ENCODE peak calls at places on chromosomes 1 and 21, in four cellular contexts. W is stimulated activated CD4-positive, alpha-beta T cell treated with anti-CD3 and anti-CD28 coated beads, Interleukin-2, amount 100 ng/mL, for 24 hours; K is T follicular helper cell; D is foreskin fibroblast. T is an unnamed sample.

GRCh38 chr1:99282536-99282935 is 18.2 kb downstream of the PLPPR4 start:
- DNase-seq in D (no peak), W (no peak), K (no peak), T (no peak)

GRCh38 chr21:26717146-26717739 is 128.0 kb downstream of the ADAMTS1 start:
- DNase-seq in D (peak), W (no peak), K (no peak), T (no peak)

GRCh38 chr1:41366428-41367101 is 5.3 kb downstream of the FOXO6 start:
- DNase-seq in W (peak), K (peak), D (no peak), T (peak)

GRCh38 chr1:73907051-73907450 is 290.9 kb downstream of the LRRIQ3 start:
- DNase-seq in W (no peak), D (no peak), K (no peak), T (no peak)

GRCh38 chr1:165367375-165367993 is 11.0 kb upstream of the LMX1A start:
- DNase-seq in D (peak), W (peak), K (peak), T (peak)

GRCh38 chr21:33739701-33740100 is 97.4 kb downstream of the ITSN1 start:
- DNase-seq in W (no peak), K (no peak), D (no peak), T (no peak)

GRCh38 chr1:59046730-59047157 is 250.2 kb upstream of the FGGY start:
- DNase-seq in D (no peak), K (no peak), W (peak), T (no peak)

GRCh38 chr1:64112281-64112680 is 91.1 kb upstream of the UBE2U start:
- DNase-seq in K (no peak), W (no peak), D (peak), T (no peak)

GRCh38 chr1:20604678-20605077 is 15.8 kb downstream of the CDA start:
- DNase-seq in D (no peak), W (no peak), K (no peak), T (no peak)

GRCh38 chr1:151238467-151238739 is 16.1 kb upstream of the PSMD4 start:
- DNase-seq in D (peak), W (no peak), K (no peak), T (no peak)

GRCh38 chr1:239428311-239428710 is 41.9 kb downstream of the CHRM3 start:
- DNase-seq in W (no peak), K (no peak), D (no peak), T (no peak)

GRCh38 chr1:28482138-28482537 is 23.7 kb upstream of the RCC1 start:
- DNase-seq in D (no peak), K (no peak), W (no peak), T (no peak)

GRCh38 chr1:210483821-210484220 is 155.1 kb downstream of the HHAT start:
- DNase-seq in K (no peak), D (no peak), W (no peak), T (no peak)

GRCh38 chr1:83761084-83761760 is 237.7 kb downstream of the TTLL7 start:
- DNase-seq in D (no peak), K (no peak), W (peak), T (no peak)

GRCh38 chr1:117180571-117180970 is 30.2 kb downstream of the VTCN1 start:
- DNase-seq in K (no peak), W (no peak), D (no peak), T (no peak)

GRCh38 chr1:226497276-226497833 is 51.2 kb upstream of the STUM start:
- DNase-seq in K (no peak), D (no peak), W (no peak), T (no peak)

GRCh38 chr1:244614113-244614836 is 38.7 kb upstream of the DESI2 start:
- DNase-seq in K (no peak), W (no peak), D (no peak), T (no peak)

GRCh38 chr1:30597711-30598110 is 125.7 kb downstream of the MATN1 start:
- DNase-seq in D (no peak), K (no peak), W (no peak), T (no peak)

T was measured in activated effector memory CD4-positive, alpha-beta T cell treated with anti-CD3 and anti-CD28 coated beads, Interleukin-2, amount 50 U/mL, for 16 hours.